ENCODE peak calls at places on chromosome 12, in five cellular contexts. M, O, E, T and C are unnamed samples.

GRCh38 chr12:123897221-123897620 is 75.4 kb downstream of the CCDC92 start:
- DNase-seq in M (no peak), O (no peak), E (no peak), T (peak), C (no peak)

GRCh38 chr12:132561784-132562156 is 48.6 kb downstream of the LRCOL1 start:
- DNase-seq in M (no peak), O (no peak), E (no peak), T (no peak), C (no peak)

GRCh38 chr12:115008951-115009350 is 325.0 kb upstream of the TBX3 start:
- DNase-seq in M (no peak), O (no peak), E (no peak), T (no peak), C (no peak)

GRCh38 chr12:103840399-103840880 is 594 bp downstream of the NT5DC3 start:
- DNase-seq in M (no peak), O (peak), E (no peak), T (no peak), C (no peak)

GRCh38 chr12:80400591-80400991 is 43.4 kb upstream of the PTPRQ start:
- DNase-seq in M (no peak), O (peak), E (no peak), T (no peak), C (no peak)

GRCh38 chr12:89576572-89577220 is 50.8 kb upstream of the POC1B start:
- DNase-seq in M (no peak), O (no peak), E (no peak), T (no peak), C (no peak)

GRCh38 chr12:17301544-17301943 is 695.6 kb upstream of the LMO3 start:
- DNase-seq in M (no peak), O (no peak), E (no peak), T (no peak), C (no peak)

GRCh38 chr12:67475725-67476124 is 172.8 kb upstream of the DYRK2 start:
- DNase-seq in M (no peak), O (no peak), E (no peak), T (peak), C (no peak)

GRCh38 chr12:48279096-48279495 is 71.6 kb downstream of the ZNF641 start:
- DNase-seq in M (no peak), O (no peak), E (no peak), T (no peak), C (no peak)

GRCh38 chr12:95262808-95263207 is 45.2 kb downstream of the VEZT start:
- DNase-seq in M (no peak), O (no peak), E (no peak), T (no peak), C (no peak)

GRCh38 chr12:110124184-110124995 is at the start of gene IFT81:
- DNase-seq in M (no peak), O (peak), E (peak), T (peak), C (no peak)

GRCh38 chr12:48366131-48366530 is 15.4 kb upstream of the ZNF641 start:
- DNase-seq in M (no peak), O (no peak), E (no peak), T (no peak), C (no peak)

GRCh38 chr12:40829738-40830144 is 137.5 kb downstream of the CNTN1 start:
- DNase-seq in M (no peak), O (no peak), E (no peak), T (peak), C (peak)

GRCh38 chr12:27614386-27614785 is 81.9 kb upstream of the REP15 start:
- DNase-seq in M (no peak), O (no peak), E (no peak), T (no peak), C (no peak)

GRCh38 chr12:108663324-108664015 is 29.8 kb upstream of the SELPLG start:
- DNase-seq in M (no peak), O (no peak), E (no peak), T (peak), C (no peak)
- H3K27ac ChIP-seq in M (peak), O (peak), E (no peak), T (no peak), C (peak)

DNA sequence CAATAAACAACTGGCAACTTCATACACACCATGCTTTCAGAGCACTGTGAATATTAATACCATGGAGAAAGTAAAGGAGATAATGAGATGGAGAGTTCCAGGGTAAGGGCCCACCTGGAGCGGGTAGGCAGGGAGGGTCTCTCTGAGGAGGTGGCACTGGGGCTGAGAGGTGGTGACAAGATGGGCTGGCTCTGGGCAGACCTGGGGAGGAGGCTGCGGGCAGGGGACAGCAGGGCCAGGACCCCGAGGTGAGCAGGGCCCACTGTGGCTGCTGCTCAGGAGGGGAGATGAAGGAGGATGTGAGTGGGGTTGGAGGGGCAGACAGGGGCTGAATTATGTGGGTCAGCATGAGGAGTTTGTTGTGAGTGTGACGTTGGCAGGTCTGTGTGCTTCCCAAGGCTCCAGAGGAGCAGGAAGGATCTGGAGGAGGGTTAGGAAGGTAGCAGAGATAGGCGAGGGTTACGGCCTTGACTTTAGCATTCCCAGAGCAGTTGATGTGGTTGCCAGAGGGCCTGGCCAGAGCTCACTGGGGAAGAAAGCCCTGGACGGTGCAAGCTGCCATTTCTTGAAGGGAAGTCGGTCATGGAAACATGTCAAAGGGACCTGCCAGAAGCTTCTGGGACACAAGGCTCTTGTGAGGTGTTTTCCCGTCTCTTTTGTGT is 88.2 kb downstream of the CACNA1C start:
- DNase-seq in M (no peak), O (peak), E (no peak), T (no peak), C (no peak)
- H3K27ac ChIP-seq in M (no peak), O (no peak), E (no peak), T (no peak), C (no peak)

GRCh38 chr12:98578821-98579220 is 14.7 kb upstream of the SLC25A3 start:
- DNase-seq in M (no peak), O (no peak), E (no peak), T (peak), C (peak)

GRCh38 chr12:98578392-98578791 is 15.1 kb upstream of the SLC25A3 start:
- DNase-seq in M (no peak), O (no peak), E (no peak), T (no peak), C (no peak)

GRCh38 chr12:98572010-98572409 is 21.5 kb upstream of the SLC25A3 start:
- DNase-seq in M (no peak), O (no peak), E (no peak), T (no peak), C (no peak)

GRCh38 chr12:98575013-98575412 is 18.5 kb upstream of the SLC25A3 start:
- DNase-seq in M (no peak), O (no peak), E (no peak), T (no peak), C (no peak)

DNA sequence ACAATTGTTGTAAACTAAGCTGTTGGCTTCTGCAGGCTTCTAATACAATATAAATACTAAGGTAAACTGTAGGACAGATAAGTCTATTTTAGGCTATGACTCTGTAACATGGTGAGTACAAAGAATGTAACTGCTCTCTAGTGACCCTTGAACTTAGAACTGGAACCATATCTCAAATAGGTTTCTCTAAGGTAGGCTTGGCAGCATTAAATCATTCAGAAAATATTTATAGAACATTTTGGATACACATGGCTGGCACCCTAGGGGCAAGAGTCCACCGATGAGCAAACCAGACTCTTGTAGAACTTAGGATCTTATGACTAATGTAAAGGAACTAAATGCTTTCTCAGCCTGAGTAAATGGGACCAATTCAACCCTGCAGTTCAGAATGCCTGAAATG is 19.4 kb upstream of the SLC25A3 start:
- DNase-seq in M (no peak), O (no peak), E (no peak), T (peak), C (peak)
- H3K27ac ChIP-seq in M (no peak), O (no peak), E (no peak), T (no peak), C (peak)

GRCh38 chr12:74537126-74537706 is 419 bp upstream of the ATXN7L3B start:
- DNase-seq in M (no peak), O (no peak), E (no peak), T (peak), C (no peak)
- H3K27ac ChIP-seq in M (peak), O (no peak), E (peak), T (peak), C (peak)

DNA sequence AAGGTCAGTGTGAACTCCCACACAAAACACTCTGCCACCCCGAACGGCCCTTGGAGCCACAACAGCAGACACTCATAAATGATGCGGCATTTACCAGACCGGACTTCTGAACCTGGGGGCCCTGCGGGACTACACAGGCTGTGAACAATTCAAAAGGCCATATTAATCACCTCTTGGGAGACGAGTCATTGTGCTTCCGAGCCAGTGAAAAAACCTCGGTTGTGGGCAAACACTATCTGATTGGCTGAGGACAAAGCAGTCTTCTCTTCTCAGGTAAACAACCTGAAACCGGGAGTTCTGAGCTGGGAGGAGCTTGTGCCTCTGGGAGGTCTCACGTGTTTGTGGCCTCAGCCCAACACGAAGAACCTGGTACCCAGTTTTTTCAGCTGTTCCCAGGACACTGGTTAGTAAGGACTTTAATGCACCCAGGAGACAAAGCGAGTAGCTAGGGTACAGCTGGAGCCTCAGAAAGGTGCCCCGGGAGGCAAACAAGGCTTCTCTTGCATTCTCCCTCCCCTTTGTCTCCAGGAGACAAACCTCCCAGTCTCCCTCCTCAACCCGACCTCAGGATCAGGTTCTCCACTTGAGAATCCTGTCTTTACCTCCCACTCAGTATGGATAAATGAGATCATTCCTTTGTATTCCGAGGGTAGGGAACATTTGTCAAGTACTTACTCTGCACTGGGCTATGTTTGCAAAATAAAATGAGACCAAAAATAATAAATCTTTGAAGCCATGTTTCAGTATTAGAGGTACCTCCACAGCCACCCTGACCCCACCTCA is 35.2 kb downstream of the VWF start:
- DNase-seq in M (no peak), O (no peak), E (no peak), T (peak), C (peak)
- H3K27ac ChIP-seq in M (peak), O (peak), E (no peak), T (peak), C (peak)

GRCh38 chr12:70982286-70982685 is 61.7 kb upstream of the PTPRR start:
- DNase-seq in M (no peak), O (no peak), E (no peak), T (no peak), C (no peak)
- H3K27ac ChIP-seq in M (no peak), O (no peak), E (no peak), T (no peak), C (no peak)